ENCODE peak calls at places on chromosome 6, in four cellular contexts. I, F, A and X are unnamed samples.

GRCh38 chr6:44228031-44228430 is 4.6 kb downstream of the SLC29A1 start:
- DNase-seq in I (no peak), F (no peak), A (no peak), X (no peak)

GRCh38 chr6:167100241-167100674 is 22.6 kb upstream of the CCR6 start:
- DNase-seq in I (no peak), F (no peak), A (no peak), X (no peak)

GRCh38 chr6:160041608-160042007 is 72.7 kb downstream of the IGF2R start:
- DNase-seq in I (no peak), F (no peak), A (peak), X (no peak)

GRCh38 chr6:935582-935981 is 242.6 kb upstream of the EXOC2 start:
- DNase-seq in I (no peak), F (no peak), A (no peak), X (no peak)

GRCh38 chr6:160069459-160069858 is 52.2 kb upstream of the SLC22A1 start:
- DNase-seq in I (no peak), F (no peak), A (no peak), X (no peak)

GRCh38 chr6:102670756-102671155 is 1277.2 kb downstream of the GRIK2 start:
- DNase-seq in I (no peak), F (no peak), A (no peak), X (no peak)

GRCh38 chr6:169702640-169703246 is 817 bp downstream of the C6orf120 start:
- DNase-seq in I (peak), F (peak), A (no peak), X (peak)

GRCh38 chr6:43120938-43121913 is 45.1 kb downstream of the PTK7 start:
- DNase-seq in I (no peak), F (no peak), A (peak), X (no peak)

GRCh38 chr6:28709478-28710349 is 184.0 kb downstream of the GPX5 start:
- DNase-seq in I (no peak), F (no peak), A (no peak), X (no peak)

GRCh38 chr6:89350281-89351037 is 2.1 kb downstream of the UBE2J1 start:
- DNase-seq in I (no peak), F (no peak), A (no peak), X (no peak)

GRCh38 chr6:113050010-113050893 is 703.1 kb downstream of the RFPL4B start:
- DNase-seq in I (no peak), F (no peak), A (no peak), X (no peak)

GRCh38 chr6:132131351-132131750 is 180.2 kb upstream of the CCN2 start:
- DNase-seq in I (no peak), F (no peak), A (no peak), X (no peak)

GRCh38 chr6:45655630-45656422 is 278.1 kb upstream of the SUPT3H start:
- DNase-seq in I (no peak), F (no peak), A (peak), X (no peak)

GRCh38 chr6:36758516-36759176 is 61.0 kb downstream of the RAB44 start:
- DNase-seq in I (no peak), F (no peak), A (no peak), X (no peak)

GRCh38 chr6:147000545-147001488 is 203.4 kb upstream of the STXBP5 start:
- DNase-seq in I (no peak), F (no peak), A (peak), X (no peak)

GRCh38 chr6:163182696-163183095 is 231.8 kb upstream of the QKI start:
- DNase-seq in I (no peak), F (no peak), A (no peak), X (no peak)

GRCh38 chr6:163181666-163182180 is 232.8 kb upstream of the QKI start:
- DNase-seq in I (no peak), F (no peak), A (no peak), X (no peak)

GRCh38 chr6:163179721-163180120 is 234.8 kb upstream of the QKI start:
- DNase-seq in I (no peak), F (no peak), A (no peak), X (no peak)

GRCh38 chr6:163179061-163179460 is 235.5 kb upstream of the QKI start:
- DNase-seq in I (no peak), F (no peak), A (no peak), X (no peak)

GRCh38 chr6:163180874-163181541 is 233.5 kb upstream of the QKI start:
- DNase-seq in I (no peak), F (peak), A (no peak), X (no peak)
- TF ChIP-seq CTCF in I (peak), F (peak), A (peak), X (no peak)

GRCh38 chr6:53734473-53735299 is 60.1 kb upstream of the LRRC1 start:
- DNase-seq in I (peak), F (peak), A (peak), X (no peak)
- TF ChIP-seq CTCF in I (no peak), F (peak), A (peak), X (peak)

GRCh38 chr6:117771403-117771802 is 96.1 kb downstream of the NUS1 start:
- DNase-seq in I (no peak), F (no peak), A (no peak), X (no peak)

GRCh38 chr6:117781550-117781949 is 106.3 kb downstream of the NUS1 start:
- DNase-seq in I (no peak), F (no peak), A (no peak), X (no peak)

GRCh38 chr6:117776441-117776840 is 101.2 kb downstream of the NUS1 start:
- DNase-seq in I (no peak), F (peak), A (no peak), X (no peak)
- TF ChIP-seq CTCF in I (no peak), F (no peak), A (peak), X (no peak)

GRCh38 chr6:144548525-144548924 is 263.4 kb downstream of the UTRN start:
- DNase-seq in I (no peak), F (no peak), A (no peak), X (no peak)
- TF ChIP-seq CTCF in I (no peak), F (no peak), A (no peak), X (no peak)

GRCh38 chr6:41190791-41191190 is 10.2 kb downstream of the TREML2 start:
- DNase-seq in I (no peak), F (no peak), A (no peak), X (no peak)

GRCh38 chr6:41193171-41193734 is 7.7 kb downstream of the TREML2 start:
- DNase-seq in I (no peak), F (no peak), A (no peak), X (no peak)

GRCh38 chr6:41193884-41194283 is 7.1 kb downstream of the TREML2 start:
- DNase-seq in I (no peak), F (no peak), A (no peak), X (no peak)

GRCh38 chr6:41189968-41190367 is 11.0 kb downstream of the TREML2 start:
- DNase-seq in I (no peak), F (no peak), A (no peak), X (no peak)

GRCh38 chr6:41191569-41191968 is 9.4 kb downstream of the TREML2 start:
- DNase-seq in I (peak), F (peak), A (no peak), X (no peak)
- TF ChIP-seq CTCF in I (peak), F (peak), A (peak), X (peak)